ENCODE peak calls at places on chromosomes 4 and X, in six cellular contexts. G, R, J, F, W and Q are unnamed samples.

GRCh38 chr4:39118034-39118658 is 56.1 kb downstream of the KLHL5 start:
- DNase-seq in G (no peak), R (no peak), J (no peak), F (no peak), W (no peak), Q (no peak)

GRCh38 chrX:70043685-70044084 is 6.1 kb downstream of the AWAT2 start:
- DNase-seq in G (no peak), R (no peak), J (no peak), F (no peak), W (no peak), Q (no peak)

GRCh38 chrX:119618439-119618838 is 12.2 kb upstream of the NKRF start:
- DNase-seq in G (no peak), R (no peak), J (no peak), F (no peak), W (peak), Q (no peak)

GRCh38 chr4:146349306-146349705 is 135.0 kb downstream of the REELD1 start:
- DNase-seq in G (no peak), R (no peak), J (no peak), F (no peak), W (no peak), Q (no peak)

GRCh38 chrX:2401201-2401589 is 99.6 kb downstream of the DHRSX start:
- DNase-seq in G (no peak), R (no peak), J (no peak), F (no peak), W (no peak), Q (no peak)

GRCh38 chr4:87118826-87119225 is 101.6 kb downstream of the KLHL8 start:
- DNase-seq in G (peak), R (peak), J (peak), F (no peak), W (peak), Q (peak)

GRCh38 chr4:164357957-164358356 is 396.0 kb upstream of the SMIM31 start:
- DNase-seq in G (no peak), R (no peak), J (no peak), F (no peak), W (no peak), Q (no peak)

GRCh38 chrX:153476628-153477027 is 6.3 kb upstream of the HAUS7 start:
- DNase-seq in G (no peak), R (no peak), J (peak), F (no peak), W (no peak), Q (no peak)

GRCh38 chr4:168711197-168712120 is 214.6 kb downstream of the PALLD start:
- DNase-seq in G (no peak), R (no peak), J (peak), F (no peak), W (no peak), Q (no peak)

GRCh38 chr4:80788798-80789197 is 241.7 kb upstream of the BMP3 start:
- DNase-seq in G (no peak), R (no peak), J (peak), F (no peak), W (peak), Q (no peak)

GRCh38 chrX:41236629-41237028 is 97.3 kb upstream of the DDX3X start:
- DNase-seq in G (no peak), R (no peak), J (no peak), F (no peak), W (peak), Q (no peak)

GRCh38 chrX:38175140-38175539 is 45.5 kb downstream of the SRPX start:
- DNase-seq in G (no peak), R (peak), J (no peak), F (peak), W (peak), Q (peak)

GRCh38 chr4:126291886-126292285 is 977.1 kb downstream of the FAT4 start:
- DNase-seq in G (no peak), R (no peak), J (no peak), F (no peak), W (no peak), Q (no peak)

GRCh38 chr4:89434364-89434988 is 126.9 kb upstream of the GPRIN3 start:
- DNase-seq in G (no peak), R (peak), J (peak), F (peak), W (peak), Q (peak)

GRCh38 chrX:102712216-102712966 is at the start of gene GPRASP2:
- DNase-seq in G (no peak), R (no peak), J (peak), F (peak), W (no peak), Q (peak)

GRCh38 chr4:150236626-150237025 is 158.4 kb downstream of the DCLK2 start:
- DNase-seq in G (no peak), R (no peak), J (peak), F (no peak), W (no peak), Q (no peak)

GRCh38 chr4:163249042-163249441 is 82.4 kb upstream of the NAF1 start:
- DNase-seq in G (no peak), R (no peak), J (no peak), F (no peak), W (no peak), Q (no peak)

GRCh38 chrX:23246001-23246400 is 88.6 kb upstream of the PTCHD1 start:
- DNase-seq in G (no peak), R (no peak), J (peak), F (no peak), W (no peak), Q (no peak)

GRCh38 chrX:115399306-115399705 is 109.8 kb downstream of the LUZP4 start:
- DNase-seq in G (no peak), R (peak), J (no peak), F (no peak), W (no peak), Q (no peak)

GRCh38 chr4:73422458-73422752 is 13.6 kb upstream of the AFP start:
- DNase-seq in G (no peak), R (no peak), J (no peak), F (no peak), W (no peak), Q (no peak)

GRCh38 chr4:146647615-146648383 is 9.1 kb downstream of the POU4F2 start:
- DNase-seq in G (no peak), R (no peak), J (no peak), F (no peak), W (no peak), Q (no peak)

GRCh38 chr4:184028571-184028996 is 123.5 kb downstream of the STOX2 start:
- DNase-seq in G (no peak), R (no peak), J (no peak), F (no peak), W (peak), Q (no peak)

GRCh38 chr4:4693258-4693657 is 151.4 kb upstream of the STX18 start:
- DNase-seq in G (no peak), R (no peak), J (no peak), F (no peak), W (no peak), Q (peak)